ENCODE peak calls at places on chromosomes 6 and 20, in six cellular contexts. Z is Panc1, U is A549, D is HepG2, K is GM12878, E is HCT116. M is an unnamed sample.

GRCh38 chr6:83193747-83194582 is 808 bp downstream of the RWDD2A start:
- DNase-seq in E (peak), K (no peak), U (peak), Z (no peak), D (peak), M (no peak)

GRCh38 chr6:71107935-71108420 is 151.1 kb upstream of the B3GAT2 start:
- DNase-seq in U (no peak), E (peak), D (no peak), Z (no peak), K (no peak), M (no peak)

GRCh38 chr6:154500769-154501171 is 9.7 kb downstream of the CNKSR3 start:
- DNase-seq in Z (no peak), K (no peak), E (no peak), D (peak), U (no peak), M (no peak)

GRCh38 chr6:19342616-19343015 is 494.6 kb upstream of the ID4 start:
- DNase-seq in U (no peak), K (no peak), Z (no peak), E (no peak), D (no peak), M (no peak)

GRCh38 chr6:33103776-33104175 is 28.0 kb downstream of the HLA-DPB1 start:
- DNase-seq in Z (no peak), K (no peak), E (no peak), U (no peak), D (no peak), M (no peak)

GRCh38 chr6:35295036-35295435 is 2.6 kb upstream of the DEF6 start:
- DNase-seq in E (no peak), D (no peak), K (no peak), Z (no peak), U (no peak), M (no peak)

GRCh38 chr6:15657290-15657689 is 5.5 kb downstream of the DTNBP1 start:
- DNase-seq in D (no peak), Z (no peak), E (no peak), K (no peak), U (no peak), M (no peak)

GRCh38 chr6:151475653-151476523 is 17.9 kb upstream of the CCDC170 start:
- DNase-seq in E (peak), Z (peak), K (no peak), U (peak), D (peak), M (no peak)

GRCh38 chr6:13924146-13924948 is 405 bp upstream of the RNF182 start:
- DNase-seq in K (no peak), D (no peak), E (no peak), U (peak), Z (no peak), M (peak)

GRCh38 chr20:40678286-40678835 is 10.7 kb downstream of the MAFB start:
- DNase-seq in Z (no peak), K (no peak), E (no peak), D (no peak), U (no peak), M (no peak)

GRCh38 chr20:33291830-33292355 is 8.9 kb downstream of the BPIFB1 start:
- DNase-seq in Z (peak), K (no peak), U (peak), D (peak), E (peak), M (peak)

GRCh38 chr6:168152306-168152963 is 73.4 kb upstream of the FRMD1 start:
- DNase-seq in E (no peak), Z (no peak), D (no peak), U (no peak), K (no peak), M (no peak)

GRCh38 chr6:106790146-106790770 is 160.9 kb downstream of the QRSL1 start:
- DNase-seq in E (no peak), D (peak), Z (no peak), U (no peak), K (no peak), M (no peak)

GRCh38 chr6:90478278-90478677 is 108.6 kb downstream of the MAP3K7 start:
- DNase-seq in D (no peak), E (no peak), Z (no peak), K (no peak), U (no peak), M (no peak)

GRCh38 chr20:25604611-25605010 is 19.2 kb downstream of the NANP start:
- DNase-seq in D (no peak), E (no peak), U (no peak), K (no peak), Z (no peak), M (no peak)

GRCh38 chr6:106731144-106731842 is 101.9 kb downstream of the QRSL1 start:
- DNase-seq in Z (no peak), K (no peak), D (peak), E (no peak), U (no peak), M (no peak)

GRCh38 chr6:130843575-130844320 is 16.5 kb downstream of the SMLR1 start:
- DNase-seq in K (peak), U (peak), E (peak), Z (peak), D (peak), M (no peak)

GRCh38 chr6:94956910-94957309 is 620.4 kb upstream of the MANEA start:
- DNase-seq in K (no peak), Z (no peak), E (no peak), U (no peak), D (no peak), M (no peak)

GRCh38 chr6:109024368-109024767 is 70.3 kb downstream of the SESN1 start:
- DNase-seq in Z (no peak), U (no peak), E (no peak), K (no peak), D (no peak), M (no peak)

GRCh38 chr6:89067796-89068195 is 12.8 kb upstream of the PNRC1 start:
- DNase-seq in D (no peak), K (no peak), Z (no peak), E (no peak), U (no peak), M (no peak)

GRCh38 chr6:119349041-119349340 is 570 bp downstream of the MAN1A1 start:
- DNase-seq in D (no peak), U (no peak), K (no peak), Z (no peak), E (no peak), M (no peak)

GRCh38 chr20:10538768-10539167 is 103.7 kb downstream of the SLX4IP start:
- DNase-seq in K (no peak), E (no peak), D (no peak), Z (no peak), U (no peak), M (no peak)

GRCh38 chr20:33007376-33008335 is at the start of gene BPIFB2:
- DNase-seq in K (no peak), E (no peak), D (peak), U (no peak), Z (no peak), M (no peak)

GRCh38 chr6:37015532-37015931 is 10.1 kb downstream of the FGD2 start:
- DNase-seq in E (no peak), U (no peak), Z (no peak), K (no peak), D (no peak), M (no peak)

GRCh38 chr20:55500130-55500529 is 505.2 kb downstream of the CBLN4 start:
- DNase-seq in U (no peak), Z (no peak), E (no peak), K (no peak), D (no peak), M (no peak)

GRCh38 chr20:40769677-40770285 is 80.7 kb upstream of the MAFB start:
- DNase-seq in U (no peak), E (no peak), K (no peak), D (no peak), Z (no peak), M (peak)

GRCh38 chr6:26044140-26045045 is 42.8 kb upstream of the HFE start:
- DNase-seq in Z (no peak), K (no peak), U (no peak), D (peak), E (no peak), M (no peak)

GRCh38 chr6:113668712-113669408 is 188.3 kb upstream of the MARCKS start:
- DNase-seq in U (no peak), Z (no peak), K (no peak), D (peak), E (no peak), M (no peak)

GRCh38 chr6:130617658-130618057 is 209.5 kb upstream of the SMLR1 start:
- DNase-seq in D (no peak), U (no peak), K (no peak), Z (no peak), E (no peak), M (no peak)

GRCh38 chr6:13455604-13456003 is 31.8 kb downstream of the GFOD1 start:
- DNase-seq in D (no peak), U (no peak), K (no peak), E (no peak), Z (no peak), M (no peak)

GRCh38 chr6:143159001-143159400 is 98.3 kb downstream of the AIG1 start:
- DNase-seq in K (no peak), Z (no peak), E (no peak), D (no peak), U (no peak), M (no peak)

GRCh38 chr20:3670511-3670910 is 7.3 kb upstream of the GFRA4 start:
- DNase-seq in Z (no peak), K (no peak), D (no peak), U (no peak), E (no peak), M (no peak)

DNA sequence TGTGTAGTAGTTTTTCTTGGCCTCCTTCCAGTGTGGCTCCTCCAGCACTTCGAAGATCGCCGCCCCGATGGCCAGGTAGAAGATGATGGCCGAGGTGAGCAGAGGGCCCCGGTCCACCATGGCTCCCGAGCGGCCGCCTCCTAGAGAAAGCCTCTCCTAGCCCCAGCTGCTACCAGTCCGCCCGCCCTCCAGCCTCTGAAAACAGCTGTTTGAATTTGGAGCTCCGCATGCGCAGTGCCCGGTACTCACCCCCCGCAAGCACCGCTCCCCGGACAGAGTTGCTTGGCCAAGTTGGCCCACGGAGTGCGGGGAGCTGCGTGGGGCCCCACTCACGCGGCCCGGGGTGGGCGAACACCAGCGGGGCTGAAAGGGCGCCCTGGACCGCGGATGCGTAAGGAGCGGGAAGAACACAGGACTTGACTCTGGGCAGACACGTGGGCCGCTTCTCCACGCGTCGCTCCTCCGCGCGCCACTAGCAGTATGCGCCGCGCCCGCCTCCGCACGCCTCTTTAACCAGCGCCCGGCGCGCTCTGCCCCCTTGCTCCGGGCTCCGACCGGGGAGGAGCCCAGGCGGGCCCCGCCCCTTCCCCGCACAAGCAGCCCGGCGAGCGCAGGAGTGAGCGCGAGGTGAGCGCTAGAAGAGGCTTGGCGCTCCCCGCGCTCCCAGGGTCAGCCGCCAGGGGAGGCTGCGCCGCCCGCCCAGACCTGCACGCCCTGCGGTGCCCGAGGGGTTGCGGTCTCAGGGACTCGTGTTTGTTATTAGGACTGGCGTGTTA is at the start of gene KCNK5:
- DNase-seq in D (peak), Z (no peak), E (peak), K (no peak), U (peak), M (peak)
- H3K4me3 ChIP-seq in D (no peak), Z (peak), E (peak), K (peak), U (peak), M (peak)

DNA sequence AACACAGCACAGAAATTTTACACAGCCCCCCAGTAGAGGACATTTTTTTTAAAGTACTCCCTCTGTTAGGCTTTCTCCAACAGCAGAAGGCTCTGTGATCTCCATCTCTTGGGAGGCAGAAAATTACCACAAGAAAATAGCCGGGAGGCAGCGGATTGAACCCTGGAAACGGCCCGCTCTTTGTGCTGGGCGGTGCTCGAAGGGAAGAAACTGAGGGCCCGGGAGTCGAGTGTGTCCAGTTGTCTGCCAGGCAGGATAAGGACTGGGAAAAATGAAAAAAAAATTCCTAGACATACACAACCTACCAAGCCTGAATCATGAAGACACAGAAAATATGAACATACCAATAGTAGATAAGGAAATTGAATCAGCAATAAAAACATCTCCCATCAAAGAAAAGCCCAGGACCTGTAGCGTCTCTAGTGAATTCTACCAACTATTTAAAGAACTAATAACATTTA is 31.5 kb downstream of the POM121L2 start:
- DNase-seq in D (peak), K (no peak), U (no peak), E (peak), Z (no peak), M (no peak)
- TF ChIP-seq REST in D (no peak), K (no peak), U (no peak), E (no peak), Z (no peak), M (no peak)

GRCh38 chr20:17742426-17743130 is 42.8 kb downstream of the BANF2 start:
- DNase-seq in K (no peak), U (no peak), Z (no peak), E (no peak), D (no peak), M (no peak)
- H3K4me3 ChIP-seq in K (no peak), U (no peak), Z (no peak), E (no peak), D (no peak), M (no peak)

GRCh38 chr20:51910202-51911050 is 108.1 kb upstream of the SALL4 start:
- DNase-seq in K (no peak), Z (no peak), D (no peak), E (no peak), U (peak), M (no peak)
- TF ChIP-seq REST in K (no peak), Z (no peak), D (no peak), E (no peak), U (no peak), M (no peak)

GRCh38 chr6:112298021-112298745 is 43.8 kb upstream of the LAMA4 start:
- DNase-seq in Z (no peak), D (no peak), E (no peak), U (peak), K (no peak), M (no peak)

GRCh38 chr6:112296122-112296521 is 41.8 kb upstream of the LAMA4 start:
- DNase-seq in E (peak), Z (peak), U (peak), D (peak), K (no peak), M (no peak)

GRCh38 chr6:112298816-112299281 is 44.5 kb upstream of the LAMA4 start:
- DNase-seq in Z (no peak), K (no peak), D (no peak), U (peak), E (peak), M (no peak)

GRCh38 chr6:112300888-112301287 is 46.2 kb upstream of the RFPL4B start:
- DNase-seq in K (no peak), D (no peak), Z (no peak), E (no peak), U (no peak), M (no peak)

DNA sequence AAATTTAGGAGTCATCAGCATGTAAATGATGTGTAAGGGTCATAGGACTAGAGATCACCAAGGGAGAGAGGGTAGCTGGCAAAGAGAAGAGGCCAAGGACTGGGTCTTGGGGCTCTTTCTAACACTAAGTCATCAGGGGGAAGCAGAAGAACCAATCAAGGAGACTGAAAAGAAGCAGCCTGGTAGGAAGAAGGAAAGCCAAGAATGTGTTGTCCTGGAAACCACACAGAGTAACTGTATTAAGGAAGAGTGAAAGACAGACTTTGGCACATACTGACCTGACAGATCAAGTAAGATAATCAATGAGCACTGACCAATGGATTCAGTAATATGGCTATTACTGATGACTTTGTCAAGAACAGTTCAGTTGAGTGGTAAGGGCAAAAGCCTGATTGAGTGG is 42.3 kb upstream of the LAMA4 start:
- DNase-seq in K (no peak), U (no peak), E (no peak), Z (no peak), D (no peak), M (no peak)
- H3K4me3 ChIP-seq in K (no peak), U (no peak), E (no peak), Z (no peak), D (no peak), M (no peak)

GRCh38 chr6:45843848-45844521 is 171.7 kb downstream of the CLIC5 start:
- DNase-seq in K (no peak), E (no peak), U (no peak), Z (no peak), D (peak), M (no peak)
- TF ChIP-seq REST in K (no peak), E (no peak), U (no peak), Z (no peak), D (no peak), M (no peak)

DNA sequence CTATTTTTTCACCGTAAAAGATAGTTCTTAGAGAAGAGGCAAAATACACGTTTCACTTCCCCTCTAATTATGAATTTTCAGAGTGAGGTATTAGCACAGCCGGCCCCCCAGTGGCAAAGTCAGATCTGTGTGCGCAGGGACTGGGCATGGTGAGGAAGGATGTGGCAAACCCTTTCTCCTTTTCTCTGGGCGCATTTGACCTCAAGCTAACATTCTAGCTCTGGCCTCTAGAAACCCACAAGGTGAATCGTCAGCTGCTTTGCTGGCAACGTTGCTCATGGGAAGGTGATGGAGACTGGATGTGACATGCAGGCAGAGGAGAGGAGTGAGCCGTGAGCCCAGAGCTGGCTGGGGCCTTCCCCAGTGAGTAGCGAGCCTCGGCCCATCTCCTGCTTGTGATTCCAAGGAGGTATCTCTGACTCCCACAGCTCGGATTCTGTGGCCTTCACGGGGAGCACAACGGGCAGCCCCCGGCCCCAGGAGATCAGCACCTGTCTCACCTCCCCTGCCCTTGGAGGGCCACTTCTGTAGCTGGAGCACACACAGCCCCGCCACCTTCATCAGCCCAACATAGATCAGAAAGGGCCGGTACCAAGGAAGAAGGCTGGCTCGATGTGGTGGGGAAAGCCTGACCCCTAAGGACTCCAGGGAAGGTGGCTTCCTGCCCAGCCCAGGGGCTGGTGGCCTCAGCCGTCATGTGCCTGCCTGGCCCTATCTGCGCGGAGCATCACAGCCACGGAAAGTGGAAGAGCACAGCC is 152.8 kb downstream of the TAF4 start:
- DNase-seq in U (no peak), E (no peak), D (no peak), Z (no peak), K (peak), M (no peak)
- H3K4me3 ChIP-seq in U (no peak), E (no peak), D (no peak), Z (no peak), K (no peak), M (no peak)

DNA sequence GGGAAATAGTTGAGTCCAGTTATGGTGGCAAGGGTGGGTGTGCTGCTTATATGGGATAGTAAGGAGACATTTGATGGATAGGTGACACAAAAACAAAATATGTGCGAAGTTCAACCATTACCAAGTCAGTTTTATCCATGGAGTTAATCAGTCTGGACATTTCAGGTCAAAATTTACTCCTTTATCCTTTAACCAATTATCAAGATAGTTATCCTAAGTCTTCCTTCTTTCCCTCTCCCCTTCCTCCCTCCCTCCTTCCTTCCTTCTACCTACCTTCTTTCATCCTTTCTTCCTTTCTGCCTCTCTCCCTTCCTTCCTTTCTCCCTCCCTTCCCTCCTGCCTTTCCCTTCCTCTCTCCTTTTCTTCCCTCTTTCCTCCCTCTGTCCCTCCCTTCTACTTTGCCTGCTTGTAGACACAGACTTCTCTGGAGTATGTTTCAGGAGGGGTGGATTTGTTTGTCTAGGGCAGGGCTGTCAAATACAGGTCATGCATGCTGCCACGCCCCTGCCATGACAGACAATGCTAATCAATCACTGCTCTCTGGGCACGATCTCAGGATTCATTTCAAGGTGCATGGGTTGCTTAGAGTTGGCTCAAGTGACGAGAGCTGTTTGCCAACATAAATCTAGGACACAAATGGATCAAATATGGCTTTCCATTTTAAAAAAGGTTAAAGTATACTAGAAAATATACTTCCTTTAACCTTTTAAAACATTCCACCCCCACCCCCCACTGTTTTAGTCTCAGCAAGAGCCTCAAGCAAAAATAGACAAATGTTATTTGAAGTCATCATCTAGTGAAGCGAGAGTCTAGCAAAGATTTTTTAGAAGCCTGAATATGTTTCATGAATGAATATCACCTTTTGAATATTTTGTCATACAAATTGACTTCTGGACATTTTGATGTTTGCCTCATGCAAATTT is 281.6 kb upstream of the CITED2 start:
- DNase-seq in D (peak), U (peak), Z (no peak), K (no peak), E (peak), M (no peak)
- TF ChIP-seq REST in D (no peak), U (no peak), Z (no peak), K (no peak), E (no peak), M (no peak)